ENCODE peak calls at places on chromosomes 5 and 9, in nine cellular contexts. One of them, this sample, is unnamed.
A peak's percentile ranks its signal among the peaks of the same experiment; 100 is the strongest.

GRCh38 chr9:107090218-107090617 is 192.9 kb upstream of the RAD23B start:
- DNase-seq in GM10248: no peak
- DNase-seq in stomach: no peak
- DNase-seq in RWPE1: no peak
- DNase-seq in nephron progenitor cell: no peak
- DNase-seq in HFFc6: no peak
- DNase-seq in astrocyte: no peak
- DNase-seq in dorsolateral prefrontal cortex: no peak
- DNase-seq in B cell: no peak
- DNase-seq in this sample: no peak

GRCh38 chr9:5408596-5408995 is 29.1 kb downstream of the PLGRKT start:
- DNase-seq in GM10248: no peak
- DNase-seq in stomach: no peak
- DNase-seq in RWPE1: no peak
- DNase-seq in nephron progenitor cell: no peak
- DNase-seq in HFFc6: no peak
- DNase-seq in astrocyte: no peak
- DNase-seq in dorsolateral prefrontal cortex: no peak
- DNase-seq in B cell: no peak
- DNase-seq in this sample: no peak

GRCh38 chr9:79977510-79978197 is 405.9 kb downstream of the TLE4 start:
- DNase-seq in GM10248: no peak
- DNase-seq in stomach: no peak
- DNase-seq in RWPE1: no peak
- DNase-seq in nephron progenitor cell: no peak
- DNase-seq in HFFc6: no peak
- DNase-seq in astrocyte: peak; percentile 49
- DNase-seq in dorsolateral prefrontal cortex: no peak
- DNase-seq in B cell: no peak
- DNase-seq in this sample: no peak

GRCh38 chr9:116032683-116033440 is 120.7 kb upstream of the PAPPA start:
- DNase-seq in GM10248: no peak
- DNase-seq in stomach: no peak
- DNase-seq in RWPE1: no peak
- DNase-seq in nephron progenitor cell: no peak
- DNase-seq in HFFc6: no peak
- DNase-seq in astrocyte: no peak
- DNase-seq in dorsolateral prefrontal cortex: no peak
- DNase-seq in B cell: no peak
- DNase-seq in this sample: no peak

GRCh38 chr5:93929146-93929545 is 187.7 kb upstream of the POU5F2 start:
- DNase-seq in GM10248: no peak
- DNase-seq in stomach: no peak
- DNase-seq in RWPE1: no peak
- DNase-seq in nephron progenitor cell: no peak
- DNase-seq in HFFc6: peak; percentile 8
- DNase-seq in astrocyte: peak; percentile 63
- DNase-seq in dorsolateral prefrontal cortex: no peak
- DNase-seq in B cell: no peak
- DNase-seq in this sample: no peak

GRCh38 chr5:130126748-130127147 is 222.5 kb downstream of the CHSY3 start:
- DNase-seq in GM10248: no peak
- DNase-seq in stomach: no peak
- DNase-seq in RWPE1: no peak
- DNase-seq in nephron progenitor cell: no peak
- DNase-seq in HFFc6: no peak
- DNase-seq in astrocyte: no peak
- DNase-seq in dorsolateral prefrontal cortex: no peak
- DNase-seq in B cell: no peak
- DNase-seq in this sample: no peak

GRCh38 chr9:90847971-90848370 is 46.4 kb downstream of the SYK start:
- DNase-seq in GM10248: no peak
- DNase-seq in stomach: no peak
- DNase-seq in RWPE1: no peak
- DNase-seq in nephron progenitor cell: no peak
- DNase-seq in HFFc6: no peak
- DNase-seq in astrocyte: no peak
- DNase-seq in dorsolateral prefrontal cortex: no peak
- DNase-seq in B cell: no peak
- DNase-seq in this sample: no peak

GRCh38 chr5:63121471-63121870 is 542.9 kb downstream of the LRRC70 start:
- DNase-seq in GM10248: no peak
- DNase-seq in stomach: no peak
- DNase-seq in RWPE1: no peak
- DNase-seq in nephron progenitor cell: no peak
- DNase-seq in HFFc6: no peak
- DNase-seq in astrocyte: peak; percentile 6
- DNase-seq in dorsolateral prefrontal cortex: no peak
- DNase-seq in B cell: no peak
- DNase-seq in this sample: no peak

GRCh38 chr5:171129308-171129707 is 179.7 kb upstream of the TLX3 start:
- DNase-seq in GM10248: no peak
- DNase-seq in stomach: no peak
- DNase-seq in RWPE1: no peak
- DNase-seq in nephron progenitor cell: no peak
- DNase-seq in HFFc6: no peak
- DNase-seq in astrocyte: no peak
- DNase-seq in dorsolateral prefrontal cortex: no peak
- DNase-seq in B cell: no peak
- DNase-seq in this sample: no peak

GRCh38 chr9:18320046-18320445 is 153.9 kb upstream of the ADAMTSL1 start:
- DNase-seq in GM10248: no peak
- DNase-seq in stomach: no peak
- DNase-seq in RWPE1: no peak
- DNase-seq in nephron progenitor cell: no peak
- DNase-seq in HFFc6: no peak
- DNase-seq in astrocyte: no peak
- DNase-seq in dorsolateral prefrontal cortex: no peak
- DNase-seq in B cell: no peak
- DNase-seq in this sample: no peak

GRCh38 chr5:124738751-124739559 is 7.5 kb downstream of the ZNF608 start:
- DNase-seq in GM10248: no peak
- DNase-seq in stomach: no peak
- DNase-seq in RWPE1: no peak
- DNase-seq in nephron progenitor cell: no peak
- DNase-seq in HFFc6: no peak
- DNase-seq in astrocyte: no peak
- DNase-seq in dorsolateral prefrontal cortex: no peak
- DNase-seq in B cell: no peak
- DNase-seq in this sample: peak; percentile 38

DNA sequence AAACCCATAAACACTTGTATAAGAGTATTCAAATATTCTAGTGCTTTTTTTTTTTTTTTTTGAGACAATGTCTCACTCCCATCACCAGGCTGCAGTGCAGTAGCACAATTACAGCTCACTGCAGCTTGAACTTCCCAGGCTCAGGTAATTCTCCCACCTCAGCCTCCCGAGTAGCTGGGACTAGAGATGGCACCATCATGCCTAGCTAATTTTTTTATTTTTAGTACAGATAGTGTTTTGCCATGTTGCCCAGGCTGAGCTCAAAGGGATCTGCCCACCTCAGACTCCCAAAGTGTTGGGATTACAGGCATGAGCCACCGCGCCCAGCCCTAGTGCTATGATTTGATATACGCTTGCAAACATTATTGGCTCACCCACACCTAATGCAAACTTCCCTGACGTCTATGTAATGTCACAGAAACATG is 11.8 kb downstream of the IL6ST start:
- DNase-seq in GM10248: no peak
- DNase-seq in stomach: peak; percentile 36
- DNase-seq in RWPE1: no peak
- DNase-seq in nephron progenitor cell: no peak
- DNase-seq in HFFc6: no peak
- DNase-seq in astrocyte: no peak
- DNase-seq in dorsolateral prefrontal cortex: no peak
- DNase-seq in B cell: no peak
- DNase-seq in this sample: no peak
- TF ChIP-seq CTCF in GM10248: no peak
- TF ChIP-seq CTCF in stomach: no peak
- TF ChIP-seq CTCF in RWPE1: no peak
- TF ChIP-seq CTCF in nephron progenitor cell: no peak
- TF ChIP-seq CTCF in HFFc6: peak; percentile 42
- TF ChIP-seq CTCF in astrocyte: no peak
- TF ChIP-seq CTCF in dorsolateral prefrontal cortex: no peak
- TF ChIP-seq CTCF in B cell: no peak
- TF ChIP-seq CTCF in this sample: no peak

GRCh38 chr5:53309653-53310052 is 170.8 kb upstream of the FST start:
- DNase-seq in GM10248: no peak
- DNase-seq in stomach: no peak
- DNase-seq in RWPE1: no peak
- DNase-seq in nephron progenitor cell: no peak
- DNase-seq in HFFc6: no peak
- DNase-seq in astrocyte: no peak
- DNase-seq in dorsolateral prefrontal cortex: no peak
- DNase-seq in B cell: no peak
- DNase-seq in this sample: no peak

GRCh38 chr5:53311661-53312060 is 168.8 kb upstream of the FST start:
- DNase-seq in GM10248: no peak
- DNase-seq in stomach: no peak
- DNase-seq in RWPE1: no peak
- DNase-seq in nephron progenitor cell: no peak
- DNase-seq in HFFc6: no peak
- DNase-seq in astrocyte: peak; percentile 8
- DNase-seq in dorsolateral prefrontal cortex: no peak
- DNase-seq in B cell: no peak
- DNase-seq in this sample: no peak

GRCh38 chr5:53318303-53318702 is 162.1 kb upstream of the FST start:
- DNase-seq in GM10248: no peak
- DNase-seq in stomach: no peak
- DNase-seq in RWPE1: no peak
- DNase-seq in nephron progenitor cell: no peak
- DNase-seq in HFFc6: no peak
- DNase-seq in astrocyte: no peak
- DNase-seq in dorsolateral prefrontal cortex: no peak
- DNase-seq in B cell: no peak
- DNase-seq in this sample: no peak

DNA sequence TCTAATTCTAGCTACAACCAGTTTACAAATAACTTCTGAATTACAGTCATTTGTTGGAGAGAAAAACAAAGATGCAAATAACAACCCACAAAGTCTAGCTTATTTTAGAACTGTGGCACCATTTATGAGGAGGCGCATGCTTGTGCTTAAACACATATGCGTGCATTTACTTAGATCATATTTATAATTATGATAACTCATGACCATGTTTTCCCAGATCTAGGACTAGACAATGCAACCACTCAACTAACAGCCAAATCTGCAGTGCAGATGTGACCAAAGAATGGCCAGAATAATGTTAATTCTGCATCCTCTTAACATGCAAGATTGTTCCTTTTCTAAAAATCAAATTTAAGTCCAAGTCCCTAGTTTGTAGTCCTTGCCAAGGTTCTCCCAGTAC is 167.3 kb upstream of the FST start:
- DNase-seq in GM10248: no peak
- DNase-seq in stomach: no peak
- DNase-seq in RWPE1: no peak
- DNase-seq in nephron progenitor cell: no peak
- DNase-seq in HFFc6: no peak
- DNase-seq in astrocyte: no peak
- DNase-seq in dorsolateral prefrontal cortex: no peak
- DNase-seq in B cell: no peak
- DNase-seq in this sample: no peak
- TF ChIP-seq CTCF in GM10248: no peak
- TF ChIP-seq CTCF in stomach: no peak
- TF ChIP-seq CTCF in RWPE1: no peak
- TF ChIP-seq CTCF in nephron progenitor cell: no peak
- TF ChIP-seq CTCF in HFFc6: no peak
- TF ChIP-seq CTCF in astrocyte: no peak
- TF ChIP-seq CTCF in dorsolateral prefrontal cortex: no peak
- TF ChIP-seq CTCF in B cell: no peak
- TF ChIP-seq CTCF in this sample: no peak

GRCh38 chr5:1975406-1975715 is 92.6 kb upstream of the IRX4 start:
- DNase-seq in GM10248: no peak
- DNase-seq in stomach: no peak
- DNase-seq in RWPE1: peak; percentile 38
- DNase-seq in nephron progenitor cell: no peak
- DNase-seq in HFFc6: no peak
- DNase-seq in astrocyte: no peak
- DNase-seq in dorsolateral prefrontal cortex: no peak
- DNase-seq in B cell: no peak
- DNase-seq in this sample: no peak

GRCh38 chr5:1974501-1975405 is 92.0 kb upstream of the IRX4 start:
- DNase-seq in GM10248: no peak
- DNase-seq in stomach: no peak
- DNase-seq in RWPE1: no peak
- DNase-seq in nephron progenitor cell: no peak
- DNase-seq in HFFc6: no peak
- DNase-seq in astrocyte: no peak
- DNase-seq in dorsolateral prefrontal cortex: no peak
- DNase-seq in B cell: no peak
- DNase-seq in this sample: no peak

GRCh38 chr5:1974081-1974480 is 91.4 kb upstream of the IRX4 start:
- DNase-seq in GM10248: no peak
- DNase-seq in stomach: no peak
- DNase-seq in RWPE1: peak; percentile 77
- DNase-seq in nephron progenitor cell: no peak
- DNase-seq in HFFc6: no peak
- DNase-seq in astrocyte: no peak
- DNase-seq in dorsolateral prefrontal cortex: no peak
- DNase-seq in B cell: no peak
- DNase-seq in this sample: no peak

GRCh38 chr5:1973391-1974013 is 90.8 kb upstream of the IRX4 start:
- DNase-seq in GM10248: no peak
- DNase-seq in stomach: no peak
- DNase-seq in RWPE1: peak; percentile 97
- DNase-seq in nephron progenitor cell: no peak
- DNase-seq in HFFc6: no peak
- DNase-seq in astrocyte: no peak
- DNase-seq in dorsolateral prefrontal cortex: no peak
- DNase-seq in B cell: no peak
- DNase-seq in this sample: no peak

GRCh38 chr5:1975898-1976765 is 93.4 kb upstream of the IRX4 start:
- DNase-seq in GM10248: no peak
- DNase-seq in stomach: no peak
- DNase-seq in RWPE1: no peak
- DNase-seq in nephron progenitor cell: no peak
- DNase-seq in HFFc6: no peak
- DNase-seq in astrocyte: no peak
- DNase-seq in dorsolateral prefrontal cortex: no peak
- DNase-seq in B cell: no peak
- DNase-seq in this sample: no peak
- TF ChIP-seq CTCF in GM10248: no peak
- TF ChIP-seq CTCF in stomach: no peak
- TF ChIP-seq CTCF in RWPE1: no peak
- TF ChIP-seq CTCF in nephron progenitor cell: no peak
- TF ChIP-seq CTCF in HFFc6: no peak
- TF ChIP-seq CTCF in astrocyte: no peak
- TF ChIP-seq CTCF in dorsolateral prefrontal cortex: peak; percentile 18
- TF ChIP-seq CTCF in B cell: no peak
- TF ChIP-seq CTCF in this sample: no peak

DNA sequence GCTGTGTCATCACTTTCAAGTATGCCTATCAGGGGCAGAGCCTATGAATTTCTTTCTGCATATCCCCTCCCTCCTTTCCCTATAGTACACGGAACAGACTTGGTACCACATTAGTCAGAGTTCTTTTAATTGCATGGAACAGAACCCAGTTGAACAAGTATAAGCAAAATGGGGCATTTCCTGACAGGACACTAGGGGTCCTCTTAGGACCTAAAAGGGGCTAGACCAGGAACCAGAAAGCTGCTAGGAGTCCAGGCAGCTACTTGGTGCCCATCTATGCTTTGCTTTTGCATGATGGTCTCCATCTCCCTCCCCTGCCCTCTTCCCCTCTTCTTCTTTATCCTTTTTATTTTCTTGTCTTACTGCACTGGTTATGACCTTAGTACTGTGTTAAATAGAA is 5.9 kb downstream of the BSPRY start:
- DNase-seq in GM10248: no peak
- DNase-seq in stomach: no peak
- DNase-seq in RWPE1: no peak
- DNase-seq in nephron progenitor cell: no peak
- DNase-seq in HFFc6: peak; percentile 15
- DNase-seq in astrocyte: no peak
- DNase-seq in dorsolateral prefrontal cortex: no peak
- DNase-seq in B cell: no peak
- DNase-seq in this sample: no peak
- TF ChIP-seq CTCF in GM10248: peak; percentile 33
- TF ChIP-seq CTCF in stomach: no peak
- TF ChIP-seq CTCF in RWPE1: no peak
- TF ChIP-seq CTCF in nephron progenitor cell: peak; percentile 14
- TF ChIP-seq CTCF in HFFc6: peak; percentile 45
- TF ChIP-seq CTCF in astrocyte: peak; percentile 4
- TF ChIP-seq CTCF in dorsolateral prefrontal cortex: peak; percentile 16
- TF ChIP-seq CTCF in B cell: no peak
- TF ChIP-seq CTCF in this sample: no peak